ENCODE peak calls at places on chromosomes 13 and 19, in six cellular contexts. E is tibial artery, Q is brain microvascular endothelial cell, W is mesenchymal stem cell, B is skeletal muscle cell, O is right atrium auricular region. S is an unnamed sample.

GRCh38 chr13:42804244-42804868 is 23.0 kb downstream of the FAM216B start:
- DNase-seq in O (no peak), Q (no peak), W (peak), E (no peak), B (no peak), S (no peak)

GRCh38 chr13:94481966-94482365 is 2.5 kb upstream of the DCT start:
- DNase-seq in E (no peak), B (peak), W (peak), Q (peak), O (peak), S (peak)

GRCh38 chr13:43072394-43072793 is 49.0 kb downstream of the DNAJC15 start:
- DNase-seq in W (peak), O (no peak), Q (no peak), E (peak), B (no peak), S (no peak)

GRCh38 chr19:2540251-2540645 is 64.3 kb downstream of the GADD45B start:
- DNase-seq in O (no peak), Q (no peak), B (no peak), W (no peak), E (no peak), S (no peak)

GRCh38 chr19:5127710-5128109 is 158.8 kb downstream of the KDM4B start:
- DNase-seq in E (no peak), O (no peak), W (no peak), B (no peak), Q (no peak), S (no peak)

GRCh38 chr13:113398963-113399754 is 35.2 kb upstream of the GRTP1 start:
- DNase-seq in Q (peak), O (no peak), W (no peak), B (no peak), E (peak), S (no peak)

GRCh38 chr13:21638319-21639282 is 32.3 kb upstream of the FGF9 start:
- DNase-seq in W (peak), B (no peak), Q (no peak), O (no peak), E (no peak), S (no peak)

GRCh38 chr19:9937001-9937411 is 691 bp upstream of the OLFM2 start:
- DNase-seq in Q (no peak), W (no peak), E (no peak), O (no peak), B (no peak), S (no peak)

GRCh38 chr19:17873661-17874422 is 2.1 kb downstream of the SLC5A5 start:
- DNase-seq in B (no peak), Q (no peak), E (no peak), O (no peak), W (peak), S (no peak)

GRCh38 chr19:40633207-40633606 is 32.0 kb downstream of the LTBP4 start:
- DNase-seq in B (no peak), E (no peak), W (no peak), O (no peak), Q (peak), S (no peak)

GRCh38 chr13:27578121-27579030 is 42.0 kb downstream of the LNX2 start:
- DNase-seq in E (no peak), O (no peak), B (peak), Q (peak), W (peak), S (no peak)

GRCh38 chr19:46946090-46946489 is 73.5 kb upstream of the NPAS1 start:
- DNase-seq in E (no peak), Q (no peak), O (no peak), W (no peak), B (no peak), S (no peak)

GRCh38 chr19:5623397-5624153 is 692 bp downstream of the SAFB start:
- DNase-seq in W (peak), Q (no peak), B (no peak), O (no peak), E (no peak), S (no peak)

GRCh38 chr19:39160889-39161672 is 35.5 kb downstream of the PAK4 start:
- DNase-seq in W (peak), O (no peak), B (peak), E (no peak), Q (no peak), S (no peak)

GRCh38 chr19:3129112-3129511 is 6.7 kb upstream of the GNA15 start:
- DNase-seq in Q (peak), E (no peak), W (peak), O (no peak), B (peak), S (no peak)

GRCh38 chr13:99281811-99282263 is 23.7 kb upstream of the GPR18 start:
- DNase-seq in O (peak), B (no peak), W (no peak), Q (no peak), E (peak), S (no peak)

GRCh38 chr13:30364133-30364532 is 56.8 kb upstream of the KATNAL1 start:
- DNase-seq in E (no peak), B (no peak), Q (no peak), W (peak), O (no peak), S (no peak)

GRCh38 chr13:108270442-108270841 is 924 bp downstream of the TNFSF13B start:
- DNase-seq in O (no peak), W (no peak), Q (no peak), E (no peak), B (no peak), S (no peak)

GRCh38 chr19:41740415-41741243 is 14.7 kb upstream of the CEACAM6 start:
- DNase-seq in B (no peak), Q (no peak), E (no peak), O (no peak), W (no peak), S (no peak)

GRCh38 chr13:59391696-59392095 is 772.0 kb downstream of the DIAPH3 start:
- DNase-seq in W (peak), B (peak), O (no peak), E (no peak), Q (peak), S (no peak)

GRCh38 chr13:46934749-46935148 is 37.9 kb upstream of the HTR2A start:
- DNase-seq in W (no peak), O (no peak), E (no peak), B (no peak), Q (no peak), S (no peak)

GRCh38 chr19:27858981-27859581 is 1353.9 kb downstream of the UQCRFS1 start:
- DNase-seq in W (no peak), B (no peak), E (no peak), O (no peak), Q (no peak), S (no peak)

GRCh38 chr19:6458695-6459355 is 767 bp downstream of the SLC25A23 start:
- DNase-seq in Q (no peak), B (no peak), E (peak), O (no peak), W (no peak), S (no peak)

GRCh38 chr19:29275266-29275665 is 62.3 kb upstream of the UQCRFS1 start:
- DNase-seq in E (peak), B (no peak), O (no peak), W (no peak), Q (no peak), S (no peak)

GRCh38 chr19:53156888-53157287 is 2.0 kb downstream of the ZNF347 start:
- DNase-seq in O (no peak), B (no peak), Q (no peak), E (no peak), W (no peak), S (no peak)

GRCh38 chr19:35328851-35329285 is at the start of gene CD22:
- DNase-seq in B (no peak), Q (no peak), O (no peak), W (no peak), E (no peak), S (no peak)

GRCh38 chr13:107284168-107284567 is 716.2 kb upstream of the ARGLU1 start:
- DNase-seq in B (no peak), O (no peak), Q (no peak), E (no peak), W (peak), S (no peak)

GRCh38 chr19:36110487-36111199 is at the start of gene OVOL3:
- DNase-seq in E (no peak), Q (no peak), O (no peak), W (no peak), B (no peak), S (no peak)

GRCh38 chr19:39941615-39942507 is 7.4 kb upstream of the FCGBP start:
- DNase-seq in Q (peak), E (no peak), O (no peak), W (peak), B (peak), S (no peak)

GRCh38 chr19:18304194-18304495 is 18.7 kb downstream of the LSM4 start:
- DNase-seq in Q (no peak), B (no peak), E (no peak), W (no peak), O (no peak), S (no peak)

GRCh38 chr13:99671746-99672145 is 170.5 kb downstream of the TM9SF2 start:
- DNase-seq in W (no peak), B (no peak), E (no peak), O (no peak), Q (no peak), S (no peak)

GRCh38 chr19:39299404-39299803 is 3.2 kb downstream of the IFNL1 start:
- DNase-seq in Q (no peak), O (no peak), W (no peak), B (no peak), E (no peak), S (no peak)

GRCh38 chr13:20064128-20064527 is 96.7 kb downstream of the GJA3 start:
- DNase-seq in O (no peak), Q (peak), B (peak), W (peak), E (no peak), S (no peak)

GRCh38 chr19:8332976-8333770 is 9.9 kb downstream of the KANK3 start:
- DNase-seq in B (no peak), E (no peak), Q (no peak), W (no peak), O (no peak), S (no peak)
- H3K4me3 ChIP-seq in B (no peak), E (no peak), Q (no peak), W (no peak), O (peak), S (no peak)

GRCh38 chr19:55348317-55349034 is 6.0 kb downstream of the COX6B2 start:
- DNase-seq in E (no peak), B (no peak), Q (no peak), W (no peak), O (no peak), S (no peak)
- H3K4me3 ChIP-seq in E (no peak), B (no peak), Q (no peak), W (no peak), O (no peak), S (no peak)

DNA sequence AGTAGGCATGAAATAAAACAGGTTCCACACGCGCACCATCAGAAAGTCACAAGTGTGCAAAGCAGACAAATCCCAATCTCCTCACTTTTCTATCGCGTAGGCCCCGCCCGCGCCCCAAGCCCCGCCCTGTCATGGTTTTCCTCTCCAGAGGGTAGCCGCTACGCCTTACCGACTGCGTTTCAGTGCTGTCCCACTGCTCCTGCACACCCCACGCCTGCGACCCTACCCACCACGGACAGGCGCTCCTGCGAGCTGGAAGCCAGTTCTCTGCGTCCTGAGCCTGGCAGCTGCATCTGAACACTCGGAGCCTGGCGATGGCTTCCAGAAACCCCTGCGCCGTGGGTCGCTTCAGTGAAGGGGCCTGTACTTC is 379 bp upstream of the ZNF470 start:
- DNase-seq in W (no peak), Q (peak), O (peak), E (peak), B (no peak), S (no peak)
- H3K4me3 ChIP-seq in W (peak), Q (peak), O (peak), E (peak), B (peak), S (peak)

GRCh38 chr13:80530902-80531301 is 190.0 kb upstream of the SPRY2 start:
- DNase-seq in B (no peak), E (no peak), O (no peak), Q (no peak), W (no peak), S (no peak)

GRCh38 chr13:80528733-80529132 is 187.8 kb upstream of the SPRY2 start:
- DNase-seq in Q (no peak), B (no peak), W (no peak), O (no peak), E (no peak), S (no peak)

GRCh38 chr13:80529734-80530133 is 188.8 kb upstream of the SPRY2 start:
- DNase-seq in Q (peak), W (no peak), B (no peak), E (no peak), O (no peak), S (no peak)

GRCh38 chr13:80527400-80527799 is 186.5 kb upstream of the SPRY2 start:
- DNase-seq in O (no peak), Q (no peak), B (no peak), E (no peak), W (no peak), S (no peak)

DNA sequence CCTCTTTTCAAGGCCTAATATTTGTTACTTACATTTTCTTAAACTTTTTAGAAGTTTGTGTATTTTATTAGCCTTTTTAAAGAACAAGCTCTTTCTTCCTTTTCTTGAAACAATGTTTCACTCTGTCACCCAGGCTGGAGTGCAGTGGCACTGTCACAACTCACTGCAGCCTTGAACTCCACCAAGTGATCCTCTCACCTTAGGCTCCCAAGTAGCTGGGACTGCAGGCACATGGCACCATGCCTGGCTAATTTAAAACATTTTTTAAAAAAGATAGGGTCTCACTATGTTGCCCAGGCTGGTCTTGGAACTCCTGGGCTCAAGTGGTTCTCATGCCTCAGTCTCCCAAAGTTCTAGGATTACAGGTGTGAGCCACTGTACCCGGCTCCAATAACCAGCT is 192.2 kb upstream of the SPRY2 start:
- DNase-seq in O (no peak), E (no peak), Q (no peak), W (no peak), B (no peak), S (no peak)
- H3K4me3 ChIP-seq in O (no peak), E (no peak), Q (no peak), W (no peak), B (no peak), S (no peak)

GRCh38 chr13:67122251-67122650 is 107.9 kb downstream of the PCDH9 start:
- DNase-seq in W (no peak), B (no peak), O (no peak), E (no peak), Q (no peak), S (no peak)
- H3K4me3 ChIP-seq in W (no peak), B (no peak), O (no peak), E (no peak), Q (no peak), S (no peak)

DNA sequence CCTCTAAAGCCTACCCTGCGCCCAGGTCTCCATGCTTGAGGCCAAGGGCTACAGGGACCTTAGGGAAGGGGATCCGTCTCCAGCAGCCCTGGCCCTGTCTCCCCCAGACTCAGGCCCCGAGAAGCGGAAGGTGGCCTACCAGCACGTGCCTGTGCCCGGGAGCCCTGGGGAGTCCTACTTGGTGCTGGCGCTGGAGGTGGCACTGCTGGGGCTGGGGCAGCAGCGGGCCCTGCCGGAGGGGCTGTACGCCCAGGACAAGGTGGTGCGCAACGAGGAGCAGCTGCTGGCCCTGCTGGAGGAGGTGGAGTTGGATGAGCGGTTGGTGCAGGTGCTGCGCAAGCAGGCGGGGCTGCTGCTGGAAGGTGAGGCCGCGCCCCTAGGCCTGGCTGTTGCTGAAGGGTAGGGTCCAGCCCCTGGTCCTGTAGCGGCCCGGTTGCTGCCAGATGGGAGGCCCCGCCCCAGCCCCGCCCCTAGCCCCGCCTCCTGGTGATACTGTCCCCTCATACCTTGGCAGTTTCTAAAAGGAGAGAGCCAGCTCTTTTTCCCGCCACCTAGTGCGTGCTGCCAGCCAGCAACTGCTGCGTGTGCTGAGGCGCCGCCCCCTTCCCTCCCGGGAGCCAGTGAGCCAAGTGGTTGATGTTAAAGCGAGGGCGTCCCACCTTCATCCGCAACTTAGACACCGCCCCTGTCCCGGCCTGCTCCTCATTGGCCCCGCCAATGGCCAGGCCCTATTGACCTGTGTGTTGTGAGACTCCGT is 22.6 kb downstream of the ZSWIM4 start:
- DNase-seq in B (no peak), Q (no peak), W (peak), E (no peak), O (no peak), S (no peak)
- H3K4me3 ChIP-seq in B (no peak), Q (no peak), W (no peak), E (no peak), O (peak), S (no peak)

GRCh38 chr19:12783849-12784393 is 7.4 kb upstream of the JUNB start:
- DNase-seq in Q (no peak), E (peak), W (peak), O (peak), B (no peak), S (no peak)
- H3K4me3 ChIP-seq in Q (no peak), E (peak), W (no peak), O (peak), B (no peak), S (no peak)

DNA sequence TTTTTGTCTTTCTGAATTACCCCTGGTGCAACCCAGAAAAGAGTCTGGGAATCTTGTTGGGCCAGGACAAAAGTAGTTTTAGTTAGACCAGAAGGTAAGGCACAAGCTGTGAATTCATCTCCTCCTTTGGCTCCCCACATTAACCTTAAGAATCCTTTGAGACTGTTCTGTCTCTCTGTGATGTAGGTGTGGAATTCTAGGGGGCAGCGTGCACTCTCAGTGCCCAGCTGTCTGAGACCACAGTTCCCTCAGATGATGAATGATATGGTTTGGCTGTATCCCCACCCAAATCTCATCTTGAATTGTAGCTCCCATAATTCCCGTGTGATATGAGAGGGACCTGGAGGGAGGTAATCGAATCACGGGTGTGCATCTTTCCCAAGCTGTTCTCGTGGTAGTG is 43.9 kb downstream of the ZNF506 start:
- DNase-seq in B (no peak), E (no peak), Q (no peak), W (no peak), O (no peak), S (no peak)
- H3K4me3 ChIP-seq in B (peak), E (no peak), Q (no peak), W (no peak), O (no peak), S (no peak)

GRCh38 chr19:533485-534058 is 2.0 kb downstream of the CDC34 start:
- DNase-seq in W (no peak), Q (no peak), B (no peak), E (no peak), O (no peak), S (no peak)

GRCh38 chr19:532578-533484 is 1.3 kb downstream of the CDC34 start:
- DNase-seq in O (peak), E (peak), Q (peak), W (peak), B (no peak), S (no peak)

GRCh38 chr19:531753-532571 is at the start of gene CDC34:
- DNase-seq in W (no peak), B (no peak), Q (no peak), E (no peak), O (no peak), S (no peak)

GRCh38 chr19:531009-531752 is 379 bp upstream of the CDC34 start:
- DNase-seq in E (peak), W (peak), B (no peak), O (peak), Q (peak), S (no peak)

GRCh38 chr19:530133-531008 is 1.2 kb upstream of the CDC34 start:
- DNase-seq in Q (no peak), B (no peak), E (no peak), W (no peak), O (no peak), S (no peak)
- H3K4me3 ChIP-seq in Q (peak), B (peak), E (peak), W (peak), O (peak), S (peak)

DNA sequence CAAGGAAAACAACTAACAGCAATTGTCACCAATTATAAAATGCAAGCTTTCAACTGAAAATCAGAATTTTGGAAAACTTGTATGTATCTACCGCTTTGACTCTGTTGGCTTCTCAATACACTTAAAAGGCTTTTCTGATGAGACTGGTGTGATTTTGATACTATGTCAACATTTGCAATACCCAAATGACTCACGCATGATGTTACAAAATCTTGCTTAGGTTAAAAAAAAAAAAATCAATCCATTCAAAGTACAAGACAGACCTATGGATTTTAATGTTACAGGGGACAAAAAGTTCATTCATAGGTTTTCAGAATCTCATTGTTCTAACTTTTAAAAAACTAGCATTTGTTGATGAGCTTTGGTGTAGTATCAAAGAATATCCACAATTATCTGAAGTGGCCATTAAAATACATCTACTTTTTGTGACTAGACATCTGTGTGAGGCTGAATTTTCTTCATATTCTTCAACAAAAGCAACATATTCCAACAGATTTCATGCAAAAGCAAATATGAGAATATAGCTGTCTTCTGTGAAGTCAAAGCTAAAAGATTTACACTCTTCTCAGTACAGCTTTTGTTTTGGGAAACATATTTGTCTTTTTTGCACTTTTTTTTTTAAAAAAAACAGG is 10.7 kb downstream of the ELF1 start:
- DNase-seq in O (no peak), W (peak), Q (peak), E (no peak), B (peak), S (no peak)
- H3K4me3 ChIP-seq in O (no peak), W (no peak), Q (no peak), E (no peak), B (no peak), S (no peak)